ENCODE peak calls at places on chromosomes 7 and 10, in six cellular contexts. One of them, this sample, is unnamed.

GRCh38 chr7:114481995-114482394 is 67.4 kb downstream of the FOXP2 start:
- DNase-seq in dorsolateral prefrontal cortex: no peak
- DNase-seq in hepatocyte: no peak
- DNase-seq in GM03348: no peak
- DNase-seq in stimulated activated CD4-positive, alpha-beta T cell treated with anti-CD3 and anti-CD28 coated beads, Interleukin-1b, Interleukin-23, amount 100 ng/mL, for 1 hour: no peak
- DNase-seq in CD4-positive, alpha-beta memory T cell: no peak
- DNase-seq in this sample: no peak

GRCh38 chr10:1392127-1392526 is 335.9 kb downstream of the WDR37 start:
- DNase-seq in CD4-positive, alpha-beta memory T cell: no peak
- DNase-seq in hepatocyte: no peak
- DNase-seq in GM03348: no peak
- DNase-seq in dorsolateral prefrontal cortex: no peak
- DNase-seq in stimulated activated CD4-positive, alpha-beta T cell treated with anti-CD3 and anti-CD28 coated beads, Interleukin-1b, Interleukin-23, amount 100 ng/mL, for 1 hour: no peak
- DNase-seq in this sample: no peak

GRCh38 chr7:128108641-128109423 is 77.6 kb upstream of the LRRC4 start:
- DNase-seq in dorsolateral prefrontal cortex: no peak
- DNase-seq in GM03348: no peak
- DNase-seq in stimulated activated CD4-positive, alpha-beta T cell treated with anti-CD3 and anti-CD28 coated beads, Interleukin-1b, Interleukin-23, amount 100 ng/mL, for 1 hour: no peak
- DNase-seq in CD4-positive, alpha-beta memory T cell: peak
- DNase-seq in hepatocyte: no peak
- DNase-seq in this sample: no peak

GRCh38 chr7:37193087-37193774 is 255.4 kb downstream of the ELMO1 start:
- DNase-seq in dorsolateral prefrontal cortex: peak
- DNase-seq in stimulated activated CD4-positive, alpha-beta T cell treated with anti-CD3 and anti-CD28 coated beads, Interleukin-1b, Interleukin-23, amount 100 ng/mL, for 1 hour: no peak
- DNase-seq in CD4-positive, alpha-beta memory T cell: no peak
- DNase-seq in GM03348: no peak
- DNase-seq in hepatocyte: no peak
- DNase-seq in this sample: no peak

GRCh38 chr7:25633420-25633819 is 405.1 kb upstream of the NPVF start:
- DNase-seq in dorsolateral prefrontal cortex: no peak
- DNase-seq in CD4-positive, alpha-beta memory T cell: no peak
- DNase-seq in hepatocyte: no peak
- DNase-seq in stimulated activated CD4-positive, alpha-beta T cell treated with anti-CD3 and anti-CD28 coated beads, Interleukin-1b, Interleukin-23, amount 100 ng/mL, for 1 hour: no peak
- DNase-seq in GM03348: no peak
- DNase-seq in this sample: no peak

GRCh38 chr7:101952355-101953247 is 135.2 kb downstream of the CUX1 start:
- DNase-seq in stimulated activated CD4-positive, alpha-beta T cell treated with anti-CD3 and anti-CD28 coated beads, Interleukin-1b, Interleukin-23, amount 100 ng/mL, for 1 hour: no peak
- DNase-seq in GM03348: peak
- DNase-seq in dorsolateral prefrontal cortex: no peak
- DNase-seq in hepatocyte: peak
- DNase-seq in CD4-positive, alpha-beta memory T cell: no peak
- DNase-seq in this sample: no peak

GRCh38 chr7:143487566-143487965 is 9.9 kb downstream of the TAS2R41 start:
- DNase-seq in GM03348: peak
- DNase-seq in stimulated activated CD4-positive, alpha-beta T cell treated with anti-CD3 and anti-CD28 coated beads, Interleukin-1b, Interleukin-23, amount 100 ng/mL, for 1 hour: no peak
- DNase-seq in hepatocyte: peak
- DNase-seq in dorsolateral prefrontal cortex: no peak
- DNase-seq in CD4-positive, alpha-beta memory T cell: no peak
- DNase-seq in this sample: no peak

GRCh38 chr10:43437141-43437860 is 390 bp downstream of the ZNF487 start:
- DNase-seq in stimulated activated CD4-positive, alpha-beta T cell treated with anti-CD3 and anti-CD28 coated beads, Interleukin-1b, Interleukin-23, amount 100 ng/mL, for 1 hour: no peak
- DNase-seq in dorsolateral prefrontal cortex: no peak
- DNase-seq in CD4-positive, alpha-beta memory T cell: no peak
- DNase-seq in hepatocyte: no peak
- DNase-seq in GM03348: no peak
- DNase-seq in this sample: no peak

GRCh38 chr10:7544203-7544602 is 122.6 kb downstream of the ITIH5 start:
- DNase-seq in GM03348: no peak
- DNase-seq in stimulated activated CD4-positive, alpha-beta T cell treated with anti-CD3 and anti-CD28 coated beads, Interleukin-1b, Interleukin-23, amount 100 ng/mL, for 1 hour: no peak
- DNase-seq in dorsolateral prefrontal cortex: no peak
- DNase-seq in hepatocyte: no peak
- DNase-seq in CD4-positive, alpha-beta memory T cell: no peak
- DNase-seq in this sample: no peak

GRCh38 chr10:43304687-43305333 is 37.9 kb upstream of the RASGEF1A start:
- DNase-seq in hepatocyte: peak
- DNase-seq in GM03348: peak
- DNase-seq in CD4-positive, alpha-beta memory T cell: peak
- DNase-seq in stimulated activated CD4-positive, alpha-beta T cell treated with anti-CD3 and anti-CD28 coated beads, Interleukin-1b, Interleukin-23, amount 100 ng/mL, for 1 hour: no peak
- DNase-seq in dorsolateral prefrontal cortex: peak
- DNase-seq in this sample: no peak

GRCh38 chr10:81594991-81595390 is 280.0 kb upstream of the NRG3 start:
- DNase-seq in GM03348: no peak
- DNase-seq in dorsolateral prefrontal cortex: no peak
- DNase-seq in CD4-positive, alpha-beta memory T cell: no peak
- DNase-seq in hepatocyte: no peak
- DNase-seq in stimulated activated CD4-positive, alpha-beta T cell treated with anti-CD3 and anti-CD28 coated beads, Interleukin-1b, Interleukin-23, amount 100 ng/mL, for 1 hour: no peak
- DNase-seq in this sample: no peak

GRCh38 chr7:25250386-25250785 is 22.1 kb upstream of the NPVF start:
- DNase-seq in GM03348: no peak
- DNase-seq in hepatocyte: no peak
- DNase-seq in dorsolateral prefrontal cortex: no peak
- DNase-seq in stimulated activated CD4-positive, alpha-beta T cell treated with anti-CD3 and anti-CD28 coated beads, Interleukin-1b, Interleukin-23, amount 100 ng/mL, for 1 hour: no peak
- DNase-seq in CD4-positive, alpha-beta memory T cell: no peak
- DNase-seq in this sample: no peak

GRCh38 chr7:157754416-157754790 is 417.6 kb downstream of the DNAJB6 start:
- DNase-seq in CD4-positive, alpha-beta memory T cell: no peak
- DNase-seq in dorsolateral prefrontal cortex: no peak
- DNase-seq in GM03348: no peak
- DNase-seq in hepatocyte: no peak
- DNase-seq in stimulated activated CD4-positive, alpha-beta T cell treated with anti-CD3 and anti-CD28 coated beads, Interleukin-1b, Interleukin-23, amount 100 ng/mL, for 1 hour: no peak
- DNase-seq in this sample: no peak

GRCh38 chr10:78757542-78757941 is 311.2 kb upstream of the ZMIZ1 start:
- DNase-seq in hepatocyte: peak
- DNase-seq in stimulated activated CD4-positive, alpha-beta T cell treated with anti-CD3 and anti-CD28 coated beads, Interleukin-1b, Interleukin-23, amount 100 ng/mL, for 1 hour: no peak
- DNase-seq in dorsolateral prefrontal cortex: no peak
- DNase-seq in GM03348: peak
- DNase-seq in CD4-positive, alpha-beta memory T cell: no peak
- DNase-seq in this sample: no peak

This sample was measured in type B pancreatic cell.